ENCODE peak calls at places on chromosomes 5 and 9, in six cellular contexts. K is HL-60, B is GM10248, E is colonic mucosa, M is hepatocyte, O is GM12865. W is an unnamed sample.

GRCh38 chr9:76572205-76572550 is 113.2 kb downstream of the GCNT1 start:
- DNase-seq in K (no peak), B (no peak), E (no peak), M (no peak), O (no peak), W (no peak)

GRCh38 chr5:26669523-26669922 is 368.9 kb downstream of the CDH9 start:
- DNase-seq in K (no peak), B (no peak), E (no peak), M (no peak), O (no peak), W (no peak)

GRCh38 chr5:127924606-127925005 is 159.0 kb upstream of the SLC12A2 start:
- DNase-seq in K (no peak), B (no peak), E (no peak), M (no peak), O (no peak), W (no peak)

GRCh38 chr5:54090495-54091084 is 219.8 kb downstream of the ARL15 start:
- DNase-seq in K (no peak), B (no peak), E (no peak), M (no peak), O (no peak), W (no peak)

GRCh38 chr9:121199921-121200320 is 1.7 kb downstream of the RAB14 start:
- DNase-seq in K (no peak), B (no peak), E (no peak), M (no peak), O (no peak), W (no peak)

GRCh38 chr5:88729476-88730182 is 153.4 kb downstream of the MEF2C start:
- DNase-seq in K (peak), B (no peak), E (peak), M (peak), O (peak), W (no peak)

GRCh38 chr5:38642194-38642987 is 85.9 kb upstream of the LIFR start:
- DNase-seq in K (no peak), B (no peak), E (no peak), M (no peak), O (no peak), W (no peak)

GRCh38 chr9:86966852-86967511 is 19.7 kb upstream of the GAS1 start:
- DNase-seq in K (no peak), B (no peak), E (no peak), M (no peak), O (no peak), W (no peak)

GRCh38 chr5:40762716-40763115 is 7.0 kb upstream of the TTC33 start:
- DNase-seq in K (no peak), B (no peak), E (no peak), M (no peak), O (no peak), W (no peak)

GRCh38 chr9:126423022-126423708 is 96.5 kb downstream of the MVB12B start:
- DNase-seq in K (peak), B (no peak), E (no peak), M (no peak), O (no peak), W (no peak)

GRCh38 chr5:15495026-15495425 is 5.0 kb upstream of the FBXL7 start:
- DNase-seq in K (no peak), B (no peak), E (no peak), M (no peak), O (no peak), W (no peak)

GRCh38 chr9:127057970-127058644 is 64.3 kb downstream of the ANGPTL2 start:
- DNase-seq in K (no peak), B (no peak), E (no peak), M (no peak), O (no peak), W (no peak)

GRCh38 chr9:137682431-137682991 is 63.7 kb downstream of the EHMT1 start:
- DNase-seq in K (no peak), B (no peak), E (no peak), M (no peak), O (peak), W (no peak)

GRCh38 chr5:41435276-41435675 is 75.1 kb downstream of the PLCXD3 start:
- DNase-seq in K (no peak), B (no peak), E (no peak), M (no peak), O (no peak), W (no peak)

GRCh38 chr5:178622679-178623247 is 4.1 kb downstream of the CLK4 start:
- DNase-seq in K (no peak), B (no peak), E (no peak), M (no peak), O (no peak), W (no peak)
- TF ChIP-seq CTCF in K (no peak), B (no peak), E (no peak), M (no peak), O (no peak), W (no peak)

DNA sequence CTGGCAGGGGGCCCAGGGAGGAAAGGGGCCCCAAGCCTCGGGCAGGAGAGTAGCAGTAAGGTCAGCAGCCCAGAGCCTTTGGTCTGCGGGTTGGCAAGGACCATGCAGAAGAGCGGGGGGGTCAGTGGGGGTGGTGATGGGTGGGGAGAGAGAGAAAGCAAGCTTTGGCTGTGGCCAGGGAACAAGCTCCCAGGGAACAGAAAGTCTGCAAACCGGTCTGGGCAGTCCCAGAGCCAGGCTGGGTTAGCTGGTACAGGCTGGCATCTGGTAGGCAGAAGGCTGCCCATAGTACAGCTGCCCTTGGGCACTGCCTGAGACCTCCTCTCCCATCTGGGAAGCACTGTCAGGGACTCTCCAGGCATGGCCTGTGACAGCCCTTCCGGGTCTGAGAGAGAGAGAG is 10.5 kb upstream of the EPB41L4B start:
- DNase-seq in K (no peak), B (no peak), E (peak), M (no peak), O (no peak), W (no peak)
- TF ChIP-seq CTCF in K (no peak), B (no peak), E (no peak), M (no peak), O (no peak), W (no peak)

GRCh38 chr9:8899541-8899940 is 1100.0 kb upstream of the DMAC1 start:
- DNase-seq in K (no peak), B (no peak), E (no peak), M (no peak), O (no peak), W (no peak)

GRCh38 chr9:8890695-8891094 is 1091.1 kb upstream of the DMAC1 start:
- DNase-seq in K (no peak), B (no peak), E (no peak), M (no peak), O (no peak), W (no peak)

DNA sequence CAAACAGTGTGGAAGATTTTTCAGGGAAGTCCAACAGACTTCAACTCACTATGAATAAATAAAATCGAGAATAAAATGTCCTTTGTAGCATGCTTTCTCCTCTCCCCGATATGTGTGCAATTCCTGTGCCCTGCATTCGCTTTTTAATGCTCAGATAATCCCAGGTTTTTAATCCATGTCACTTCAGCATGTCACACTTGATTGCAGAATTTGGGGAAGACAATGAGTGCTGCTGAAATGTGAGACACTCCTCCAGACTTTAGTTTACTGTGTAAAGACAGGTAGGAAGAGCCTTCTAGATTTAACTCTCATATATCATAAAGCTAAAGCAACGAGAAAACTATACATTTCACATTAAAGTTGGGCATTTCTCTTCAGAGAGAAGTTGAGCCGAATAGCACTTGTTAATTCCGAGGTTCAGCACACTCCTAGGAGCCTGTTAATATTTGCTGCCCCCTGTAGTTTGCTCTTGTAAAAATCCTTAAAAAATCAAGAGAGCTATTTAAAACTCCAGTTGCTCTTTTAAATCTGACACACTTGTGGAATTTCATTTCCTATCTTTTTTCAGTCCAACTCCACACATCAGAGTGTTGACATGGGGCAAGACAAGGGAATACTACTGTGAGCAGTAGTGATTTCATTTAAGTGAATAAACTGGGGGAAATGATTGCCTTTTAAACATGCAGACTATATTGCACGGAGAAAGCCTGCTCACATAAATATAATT is 1096.1 kb upstream of the DMAC1 start:
- DNase-seq in K (peak), B (peak), E (no peak), M (peak), O (peak), W (peak)
- TF ChIP-seq CTCF in K (peak), B (peak), E (peak), M (peak), O (peak), W (peak)

GRCh38 chr5:31237159-31237558 is 43.7 kb downstream of the CDH6 start:
- DNase-seq in K (no peak), B (no peak), E (no peak), M (no peak), O (peak), W (no peak)

GRCh38 chr5:31236339-31236738 is 42.9 kb downstream of the CDH6 start:
- DNase-seq in K (no peak), B (no peak), E (no peak), M (no peak), O (no peak), W (no peak)

GRCh38 chr5:31235381-31235780 is 41.9 kb downstream of the CDH6 start:
- DNase-seq in K (no peak), B (no peak), E (no peak), M (no peak), O (no peak), W (no peak)

GRCh38 chr5:31231171-31231570 is 37.7 kb downstream of the CDH6 start:
- DNase-seq in K (no peak), B (no peak), E (no peak), M (no peak), O (no peak), W (no peak)

DNA sequence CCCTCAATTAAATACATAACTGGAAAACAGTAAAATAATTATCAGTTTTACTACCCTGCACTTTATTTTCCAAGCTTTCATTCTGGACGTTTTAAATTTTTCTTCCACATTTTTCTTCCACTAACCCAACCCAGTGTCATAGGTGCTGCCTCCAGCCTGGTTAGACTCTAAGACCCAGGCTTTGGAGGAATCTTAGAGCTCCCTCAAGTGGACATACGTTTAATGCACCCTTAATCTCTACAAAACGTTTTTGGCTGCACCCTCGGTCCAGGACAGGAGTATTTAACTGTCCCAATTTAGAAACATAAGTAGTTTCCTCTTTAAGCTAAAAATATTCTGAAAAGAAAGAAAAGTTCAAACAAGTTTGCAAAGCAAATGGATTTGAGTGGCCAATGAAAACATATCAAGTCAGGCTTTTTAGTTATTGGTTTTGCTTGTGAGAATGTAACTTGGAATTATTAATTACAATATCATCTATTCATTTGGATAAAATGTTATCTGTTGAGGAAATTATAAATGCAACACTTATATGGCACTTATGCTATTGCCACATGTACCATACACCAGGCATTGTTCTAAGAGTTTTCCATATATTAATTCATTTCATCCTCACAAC is 38.9 kb downstream of the CDH6 start:
- DNase-seq in K (peak), B (peak), E (peak), M (peak), O (peak), W (peak)
- TF ChIP-seq CTCF in K (peak), B (peak), E (peak), M (peak), O (peak), W (peak)

DNA sequence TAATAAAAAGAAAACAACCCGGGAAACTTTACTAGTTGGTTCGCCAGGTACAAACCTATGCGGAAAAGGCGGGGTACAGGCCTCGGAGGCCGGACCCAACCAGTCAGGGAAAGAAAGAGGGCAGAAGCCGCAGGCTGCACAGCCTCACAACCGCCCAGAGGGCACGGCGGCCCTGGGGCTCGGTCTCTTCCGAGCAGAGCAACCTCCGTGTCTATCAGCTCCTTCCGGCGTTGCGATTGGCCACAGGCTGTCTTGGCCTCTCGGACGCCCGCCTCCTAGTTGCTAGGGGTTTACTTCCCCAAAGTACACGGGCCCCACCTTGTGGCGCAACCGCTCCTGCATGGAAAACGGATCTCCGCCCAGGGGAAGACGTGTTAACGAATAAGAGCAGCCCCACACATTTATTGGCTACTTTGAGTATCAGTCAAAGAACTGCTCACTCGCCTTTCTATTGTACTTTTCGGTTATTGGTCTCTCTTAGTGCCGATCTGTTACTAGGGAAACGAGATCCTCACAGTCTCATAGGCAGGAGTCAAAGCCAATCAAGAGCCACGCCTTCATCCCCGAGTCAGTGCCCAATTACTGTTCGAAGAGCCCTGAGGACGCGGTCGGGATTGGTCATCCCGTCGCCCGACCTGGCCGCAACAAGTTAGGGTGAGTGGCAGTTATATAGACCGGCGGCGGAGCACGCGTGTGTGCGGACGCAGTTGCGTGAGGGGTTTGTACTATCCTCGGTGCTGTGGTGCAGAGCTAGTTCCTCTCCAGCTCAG is at the start of gene G3BP1:
- DNase-seq in K (peak), B (peak), E (peak), M (peak), O (peak), W (peak)
- TF ChIP-seq CTCF in K (no peak), B (peak), E (peak), M (peak), O (peak), W (peak)

GRCh38 chr5:138725153-138725884 is 27.9 kb upstream of the CTNNA1 start:
- DNase-seq in K (no peak), B (no peak), E (no peak), M (peak), O (peak), W (no peak)
- TF ChIP-seq CTCF in K (no peak), B (peak), E (no peak), M (peak), O (no peak), W (peak)

GRCh38 chr5:126354012-126354856 is 69.0 kb upstream of the GRAMD2B start:
- DNase-seq in K (no peak), B (peak), E (no peak), M (peak), O (peak), W (peak)
- TF ChIP-seq CTCF in K (no peak), B (peak), E (peak), M (peak), O (peak), W (peak)

GRCh38 chr5:96999856-97000255 is 64.0 kb downstream of the LNPEP start:
- DNase-seq in K (no peak), B (no peak), E (no peak), M (no peak), O (no peak), W (no peak)

GRCh38 chr5:97006454-97006853 is 70.6 kb downstream of the LNPEP start:
- DNase-seq in K (no peak), B (no peak), E (no peak), M (no peak), O (no peak), W (no peak)

GRCh38 chr5:97000391-97000790 is 64.5 kb downstream of the LNPEP start:
- DNase-seq in K (no peak), B (no peak), E (no peak), M (no peak), O (no peak), W (no peak)

GRCh38 chr5:97004423-97005060 is 68.7 kb downstream of the LNPEP start:
- DNase-seq in K (no peak), B (no peak), E (no peak), M (no peak), O (no peak), W (no peak)

GRCh38 chr5:97002983-97003382 is 67.1 kb downstream of the LNPEP start:
- DNase-seq in K (no peak), B (no peak), E (no peak), M (no peak), O (no peak), W (no peak)
- TF ChIP-seq CTCF in K (no peak), B (no peak), E (no peak), M (no peak), O (no peak), W (no peak)

GRCh38 chr5:69079556-69079955 is 14.3 kb upstream of the SLC30A5 start:
- DNase-seq in K (no peak), B (no peak), E (no peak), M (no peak), O (no peak), W (no peak)

GRCh38 chr5:69086206-69086605 is 7.6 kb upstream of the SLC30A5 start:
- DNase-seq in K (no peak), B (no peak), E (no peak), M (no peak), O (no peak), W (no peak)

GRCh38 chr5:69078921-69079537 is 14.8 kb upstream of the SLC30A5 start:
- DNase-seq in K (peak), B (no peak), E (no peak), M (peak), O (no peak), W (no peak)

GRCh38 chr5:69084903-69085302 is 8.9 kb upstream of the SLC30A5 start:
- DNase-seq in K (no peak), B (no peak), E (no peak), M (no peak), O (no peak), W (no peak)

DNA sequence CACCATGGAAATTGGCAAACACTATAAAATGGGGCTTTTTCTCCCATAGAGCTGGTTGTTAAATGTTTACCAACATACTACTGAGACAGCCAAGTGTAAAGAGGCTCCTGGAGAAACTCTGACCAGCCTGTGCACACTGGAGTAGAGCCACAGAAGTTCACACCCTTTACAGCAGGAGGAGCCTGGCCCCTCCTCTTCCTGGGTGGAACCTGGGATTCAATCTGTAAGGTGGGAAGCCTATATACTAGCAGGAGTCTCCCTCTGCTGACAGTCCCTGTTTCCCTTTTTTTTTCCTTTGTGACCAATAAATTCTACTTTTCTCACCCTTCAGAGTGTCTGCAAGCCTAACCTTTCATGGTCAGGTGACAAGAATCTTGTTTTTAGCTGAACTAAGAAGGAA is 10.4 kb upstream of the SLC30A5 start:
- DNase-seq in K (peak), B (no peak), E (peak), M (peak), O (no peak), W (no peak)
- TF ChIP-seq CTCF in K (no peak), B (no peak), E (peak), M (peak), O (no peak), W (peak)

GRCh38 chr9:1429328-1429727 is 379.2 kb downstream of the DMRT2 start:
- DNase-seq in K (peak), B (no peak), E (no peak), M (no peak), O (peak), W (peak)
- TF ChIP-seq CTCF in K (peak), B (peak), E (no peak), M (no peak), O (peak), W (peak)

W was measured in GM13977.